ENCODE peak calls at places on chromosome 11, in six cellular contexts. T, K, F, G, I and Z are unnamed samples.

GRCh38 chr11:66328307-66329144 is 7.7 kb downstream of the RIN1 start:
- DNase-seq in G (peak; percentile 62), F (peak; percentile 80), T (peak; percentile 85), K (peak; percentile 77), I (peak; percentile 76), Z (peak; percentile 63)

GRCh38 chr11:61011950-61012830 is 40.7 kb downstream of the CD6 start:
- DNase-seq in K (no peak), G (no peak), I (no peak), T (peak; percentile 3), F (no peak), Z (peak; percentile 27)

GRCh38 chr11:132307309-132308020 is 937.0 kb downstream of the NTM start:
- DNase-seq in I (no peak), T (no peak), F (no peak), G (no peak), K (no peak), Z (no peak)

GRCh38 chr11:111018571-111018970 is 227.0 kb upstream of the POU2AF2 start:
- DNase-seq in K (no peak), I (no peak), T (peak; percentile 3), G (no peak), F (no peak), Z (no peak)

GRCh38 chr11:88398372-88399140 is 61.0 kb upstream of the CTSC start:
- DNase-seq in T (peak; percentile 82), F (peak; percentile 59), G (no peak), I (no peak), K (no peak), Z (no peak)

GRCh38 chr11:33540946-33541915 is 159.4 kb downstream of the C11orf91 start:
- DNase-seq in T (no peak), F (no peak), K (no peak), G (no peak), I (no peak), Z (no peak)

GRCh38 chr11:45811109-45811435 is 6.1 kb downstream of the SLC35C1 start:
- DNase-seq in F (no peak), T (no peak), I (no peak), G (no peak), K (no peak), Z (no peak)

GRCh38 chr11:112336356-112336886 is 75.8 kb upstream of the PLET1 start:
- DNase-seq in F (no peak), G (no peak), K (no peak), T (no peak), I (no peak), Z (no peak)

GRCh38 chr11:60919320-60919719 is 4.9 kb upstream of the TMEM132A start:
- DNase-seq in T (peak; percentile 15), K (no peak), I (peak; percentile 33), F (no peak), G (no peak), Z (peak; percentile 34)

GRCh38 chr11:73452726-73453125 is 76.5 kb downstream of the RELT start:
- DNase-seq in F (no peak), K (no peak), I (no peak), G (no peak), T (no peak), Z (no peak)

GRCh38 chr11:36657610-36658225 is 59.7 kb upstream of the RAG2 start:
- DNase-seq in I (no peak), G (no peak), T (no peak), F (no peak), K (no peak), Z (no peak)